ENCODE peak calls at places on chromosomes 6 and 20, in nine cellular contexts. L, A, C, S, F, D, I, G and N are unnamed samples.

GRCh38 chr6:27505209-27506027 is 32.5 kb upstream of the ZNF184 start:
- ATAC-seq in L (peak; percentile 90), A (peak; percentile 28), C (peak; percentile 45), S (no peak), F (peak; percentile 59), D (peak; percentile 78), I (peak; percentile 82), G (peak; percentile 62), N (peak; percentile 52)

GRCh38 chr6:53070808-53071207 is 5.6 kb downstream of the FBXO9 start:
- ATAC-seq in L (no peak), A (no peak), C (no peak), S (no peak), F (no peak), D (no peak), I (no peak), G (no peak), N (no peak)

GRCh38 chr6:136309729-136310311 is 20.2 kb upstream of the BCLAF1 start:
- ATAC-seq in L (no peak), A (no peak), C (no peak), S (no peak), F (no peak), D (no peak), I (no peak), G (no peak), N (no peak)

GRCh38 chr6:34742094-34742493 is 15.2 kb upstream of the SNRPC start:
- ATAC-seq in L (no peak), A (no peak), C (no peak), S (no peak), F (no peak), D (no peak), I (no peak), G (no peak), N (no peak)

GRCh38 chr6:39814236-39814635 is 22.1 kb downstream of the DAAM2 start:
- ATAC-seq in L (no peak), A (no peak), C (no peak), S (no peak), F (no peak), D (no peak), I (no peak), G (no peak), N (no peak)

GRCh38 chr20:59074456-59074855 is 31.9 kb upstream of the PRELID3B start:
- ATAC-seq in L (no peak), A (no peak), C (no peak), S (no peak), F (no peak), D (no peak), I (no peak), G (no peak), N (no peak)

GRCh38 chr6:134510920-134511319 is 193.0 kb upstream of the SGK1 start:
- ATAC-seq in L (no peak), A (peak; percentile 73), C (peak; percentile 39), S (no peak), F (no peak), D (peak; percentile 46), I (no peak), G (no peak), N (no peak)

GRCh38 chr6:37242429-37243052 is 15.0 kb upstream of the TBC1D22B start:
- ATAC-seq in L (peak; percentile 81), A (no peak), C (no peak), S (peak; percentile 32), F (peak; percentile 56), D (peak; percentile 35), I (peak; percentile 15), G (no peak), N (peak; percentile 54)

GRCh38 chr20:38873050-38873581 is 53.1 kb upstream of the FAM83D start:
- ATAC-seq in L (no peak), A (peak; percentile 22), C (no peak), S (no peak), F (no peak), D (no peak), I (no peak), G (no peak), N (peak; percentile 22)

GRCh38 chr6:135586844-135587243 is 89.3 kb upstream of the AHI1 start:
- ATAC-seq in L (no peak), A (no peak), C (no peak), S (no peak), F (no peak), D (no peak), I (no peak), G (no peak), N (no peak)

GRCh38 chr6:15409301-15410125 is 163.6 kb downstream of the JARID2 start:
- ATAC-seq in L (no peak), A (no peak), C (peak; percentile 24), S (no peak), F (no peak), D (peak; percentile 84), I (no peak), G (no peak), N (no peak)

GRCh38 chr20:31717478-31717946 is 5.2 kb downstream of the BCL2L1 start:
- ATAC-seq in L (no peak), A (no peak), C (no peak), S (no peak), F (no peak), D (no peak), I (no peak), G (no peak), N (no peak)

GRCh38 chr20:31720486-31721407 is 1.9 kb downstream of the BCL2L1 start:
- ATAC-seq in L (no peak), A (peak; percentile 33), C (no peak), S (no peak), F (no peak), D (no peak), I (peak; percentile 55), G (no peak), N (no peak)

GRCh38 chr20:31716818-31717477 is 5.7 kb downstream of the BCL2L1 start:
- ATAC-seq in L (no peak), A (no peak), C (no peak), S (no peak), F (no peak), D (peak; percentile 51), I (no peak), G (no peak), N (no peak)

GRCh38 chr20:31719644-31720485 is 2.8 kb downstream of the BCL2L1 start:
- ATAC-seq in L (peak; percentile 19), A (peak; percentile 52), C (no peak), S (no peak), F (no peak), D (no peak), I (peak; percentile 56), G (no peak), N (no peak)

GRCh38 chr20:31718952-31719643 is 3.6 kb downstream of the BCL2L1 start:
- ATAC-seq in L (no peak), A (no peak), C (no peak), S (no peak), F (no peak), D (no peak), I (no peak), G (no peak), N (no peak)
- TF ChIP-seq POLR2A in L (no peak), A (no peak), C (peak; percentile 19), S (peak; percentile 12), F (no peak), D (no peak), I (peak; percentile 46), G (no peak), N (no peak)

GRCh38 chr20:3046677-3047462 is 1.0 kb downstream of the MRPS26 start:
- ATAC-seq in L (no peak), A (no peak), C (no peak), S (no peak), F (no peak), D (no peak), I (peak; percentile 3), G (no peak), N (no peak)

GRCh38 chr20:3044336-3044965 is 1.0 kb downstream of the GNRH2 start:
- ATAC-seq in L (no peak), A (no peak), C (no peak), S (no peak), F (no peak), D (no peak), I (no peak), G (no peak), N (no peak)

GRCh38 chr20:3047486-3048419 is 1.9 kb downstream of the MRPS26 start:
- ATAC-seq in L (no peak), A (no peak), C (no peak), S (no peak), F (no peak), D (no peak), I (no peak), G (no peak), N (no peak)

GRCh38 chr20:3045042-3045815 is 623 bp upstream of the MRPS26 start:
- ATAC-seq in L (peak; percentile 82), A (peak; percentile 75), C (peak; percentile 78), S (peak; percentile 85), F (peak; percentile 82), D (peak; percentile 86), I (peak; percentile 77), G (peak; percentile 71), N (peak; percentile 85)

GRCh38 chr20:3045816-3046676 is at the start of gene MRPS26:
- ATAC-seq in L (peak; percentile 94), A (peak; percentile 84), C (peak; percentile 94), S (peak; percentile 88), F (peak; percentile 94), D (peak; percentile 97), I (peak; percentile 95), G (peak; percentile 92), N (peak; percentile 95)
- TF ChIP-seq POLR2A in L (peak; percentile 83), A (peak; percentile 83), C (peak; percentile 79), S (peak; percentile 70), F (no peak), D (peak; percentile 74), I (peak; percentile 77), G (peak; percentile 69), N (peak; percentile 73)

DNA sequence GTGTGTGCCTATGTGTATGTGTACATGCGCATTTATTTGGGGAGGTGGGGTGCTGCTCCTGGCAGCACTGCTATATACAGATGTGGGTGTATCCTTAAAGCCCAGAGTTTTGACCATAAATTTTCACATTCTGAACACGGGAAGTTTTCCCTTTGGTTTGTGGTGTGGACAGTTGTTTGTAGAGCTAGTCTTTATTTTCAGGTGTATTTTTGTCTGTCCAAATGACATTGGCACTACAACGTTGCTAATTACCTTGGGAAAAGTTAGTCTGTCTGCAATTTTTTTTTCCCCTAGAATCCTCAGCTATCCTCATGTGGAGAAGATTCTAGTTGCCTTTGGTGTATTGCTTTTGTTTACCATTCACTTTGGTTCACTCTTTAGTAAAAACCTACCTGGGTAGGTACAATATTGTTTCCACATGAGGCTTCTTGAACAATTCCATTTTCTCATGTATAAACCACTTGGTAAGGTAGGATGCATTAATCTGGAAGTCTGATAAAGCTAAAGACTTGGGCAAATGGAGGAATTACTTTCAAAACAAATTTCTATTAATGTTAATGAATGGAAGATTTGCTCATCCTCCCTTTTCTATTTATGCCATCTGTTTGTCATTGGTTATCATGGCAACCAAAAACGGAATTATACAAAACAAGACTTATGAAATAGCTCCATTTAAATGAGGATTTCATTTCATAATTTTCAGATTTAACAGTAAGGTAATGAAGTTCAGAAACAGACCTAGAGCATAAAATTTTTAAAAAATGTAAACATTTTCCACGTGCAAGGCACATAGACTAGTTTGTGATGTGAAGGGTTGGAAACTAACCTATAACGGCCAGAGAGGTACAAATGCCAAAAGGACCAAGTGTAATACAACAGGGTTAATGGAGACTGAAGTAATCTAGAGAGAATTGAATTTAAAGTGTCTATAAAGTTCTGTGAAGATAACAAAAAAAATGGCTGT is 3.9 kb downstream of the CCN2 start:
- ATAC-seq in L (no peak), A (no peak), C (no peak), S (no peak), F (no peak), D (no peak), I (peak; percentile 7), G (no peak), N (peak; percentile 16)
- TF ChIP-seq POLR2A in L (no peak), A (no peak), C (no peak), S (no peak), F (peak; percentile 85), D (no peak), I (peak; percentile 86), G (no peak), N (no peak)

GRCh38 chr6:69796081-69796626 is 656 bp downstream of the LMBRD1 start:
- ATAC-seq in L (peak; percentile 46), A (peak; percentile 67), C (peak; percentile 22), S (peak; percentile 54), F (peak; percentile 2), D (peak; percentile 56), I (peak; percentile 60), G (peak; percentile 76), N (peak; percentile 10)
- TF ChIP-seq POLR2A in L (no peak), A (peak; percentile 86), C (no peak), S (no peak), F (no peak), D (peak; percentile 13), I (peak; percentile 36), G (peak; percentile 71), N (no peak)